ENCODE peak calls at places on chromosomes 13 and 19, in four cellular contexts. S is A549, N is H1, O is HepG2. X is an unnamed sample.

GRCh38 chr13:50230365-50230978 is 215.2 kb downstream of the KCNRG start:
- DNase-seq in S (no peak), N (no peak), O (peak), X (no peak)

GRCh38 chr13:41365636-41366035 is 54.6 kb downstream of the NAA16 start:
- DNase-seq in S (no peak), N (no peak), O (no peak), X (no peak)

GRCh38 chr19:50554212-50554611 is 14.0 kb downstream of the LRRC4B start:
- DNase-seq in S (no peak), N (no peak), O (no peak), X (no peak)

GRCh38 chr19:38134538-38135149 is 89.4 kb downstream of the DPF1 start:
- DNase-seq in S (peak), N (no peak), O (peak), X (no peak)

GRCh38 chr13:108734676-108735075 is 105.3 kb downstream of the MYO16 start:
- DNase-seq in S (peak), N (peak), O (no peak), X (no peak)

GRCh38 chr13:62300021-62300420 is 884.4 kb upstream of the PCDH20 start:
- DNase-seq in S (no peak), N (no peak), O (no peak), X (no peak)

GRCh38 chr13:97889803-97890202 is 63.7 kb upstream of the IPO5 start:
- DNase-seq in S (no peak), N (no peak), O (no peak), X (no peak)

GRCh38 chr19:3668331-3669133 is 31.7 kb downstream of the PIP5K1C start:
- DNase-seq in S (no peak), N (no peak), O (peak), X (no peak)

GRCh38 chr19:17963936-17964691 is 2.8 kb upstream of the KCNN1 start:
- DNase-seq in S (no peak), N (no peak), O (no peak), X (no peak)

GRCh38 chr13:29918845-29919244 is 68.4 kb upstream of the UBL3 start:
- DNase-seq in S (no peak), N (no peak), O (no peak), X (no peak)

GRCh38 chr13:53382008-53382407 is 353.4 kb downstream of the OLFM4 start:
- DNase-seq in S (no peak), N (no peak), O (no peak), X (no peak)

GRCh38 chr13:31134055-31134711 is 27.5 kb downstream of the HSPH1 start:
- DNase-seq in S (no peak), N (no peak), O (no peak), X (no peak)

GRCh38 chr13:113758651-113759524 is at the start of gene TMEM255B:
- DNase-seq in S (peak), N (no peak), O (no peak), X (no peak)

GRCh38 chr13:48647625-48648024 is 6.1 kb upstream of the CYSLTR2 start:
- DNase-seq in S (no peak), N (no peak), O (peak), X (no peak)

GRCh38 chr19:41646589-41647204 is 19.8 kb upstream of the CEACAM4 start:
- DNase-seq in S (peak), N (no peak), O (no peak), X (no peak)

GRCh38 chr13:94169783-94170513 is 309.5 kb downstream of the DCT start:
- DNase-seq in S (no peak), N (no peak), O (no peak), X (no peak)

GRCh38 chr19:51480590-51480989 is 2.3 kb downstream of the CEACAM18 start:
- DNase-seq in S (no peak), N (no peak), O (peak), X (no peak)

GRCh38 chr19:11264452-11265176 is 2.3 kb upstream of the DOCK6 start:
- DNase-seq in S (no peak), N (no peak), O (peak), X (peak)

GRCh38 chr19:11267316-11268085 is 5.2 kb upstream of the DOCK6 start:
- DNase-seq in S (no peak), N (no peak), O (no peak), X (no peak)

GRCh38 chr19:11263726-11264125 is 1.4 kb upstream of the DOCK6 start:
- DNase-seq in S (no peak), N (no peak), O (no peak), X (no peak)

GRCh38 chr19:11265177-11265784 is 3.0 kb upstream of the DOCK6 start:
- DNase-seq in S (no peak), N (no peak), O (no peak), X (no peak)

GRCh38 chr19:11265785-11266236 is 3.5 kb upstream of the DOCK6 start:
- DNase-seq in S (peak), N (no peak), O (peak), X (no peak)
- TF ChIP-seq KDM1A in S (no peak), N (no peak), O (peak), X (no peak)

GRCh38 chr19:33304760-33305647 is 2.7 kb upstream of the CEBPA start:
- DNase-seq in S (no peak), N (no peak), O (peak), X (no peak)
- TF ChIP-seq KDM1A in S (no peak), N (no peak), O (no peak), X (no peak)

DNA sequence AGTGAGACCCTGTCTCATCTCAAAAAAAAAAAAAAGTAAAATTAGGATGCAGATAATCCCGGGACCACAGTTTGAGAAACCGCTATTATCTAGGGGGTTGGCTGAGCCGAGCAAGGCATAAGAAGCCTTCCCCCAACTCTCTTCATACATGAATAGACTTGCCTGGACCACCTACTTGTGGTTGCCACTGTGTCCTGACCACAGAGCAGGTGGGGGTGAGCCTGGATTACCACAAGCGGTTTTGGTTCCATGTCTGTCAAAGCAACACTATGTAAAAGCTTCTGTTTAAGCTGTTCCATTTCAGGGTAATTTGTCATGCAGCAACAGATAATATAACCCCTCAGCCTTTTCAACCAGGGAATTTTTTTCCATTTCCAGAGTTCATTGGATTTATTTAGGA is 3.3 kb upstream of the NAPA start:
- DNase-seq in S (no peak), N (no peak), O (no peak), X (peak)
- TF ChIP-seq KDM1A in S (no peak), N (no peak), O (no peak), X (no peak)

GRCh38 chr13:46659413-46660065 is 106.6 kb downstream of the LRCH1 start:
- DNase-seq in S (no peak), N (no peak), O (peak), X (no peak)

GRCh38 chr13:46662690-46663089 is 109.7 kb downstream of the LRCH1 start:
- DNase-seq in S (no peak), N (no peak), O (no peak), X (no peak)

GRCh38 chr13:46663216-46663615 is 110.2 kb downstream of the LRCH1 start:
- DNase-seq in S (no peak), N (no peak), O (no peak), X (no peak)

GRCh38 chr13:46660859-46661258 is 107.9 kb downstream of the LRCH1 start:
- DNase-seq in S (no peak), N (no peak), O (no peak), X (no peak)

DNA sequence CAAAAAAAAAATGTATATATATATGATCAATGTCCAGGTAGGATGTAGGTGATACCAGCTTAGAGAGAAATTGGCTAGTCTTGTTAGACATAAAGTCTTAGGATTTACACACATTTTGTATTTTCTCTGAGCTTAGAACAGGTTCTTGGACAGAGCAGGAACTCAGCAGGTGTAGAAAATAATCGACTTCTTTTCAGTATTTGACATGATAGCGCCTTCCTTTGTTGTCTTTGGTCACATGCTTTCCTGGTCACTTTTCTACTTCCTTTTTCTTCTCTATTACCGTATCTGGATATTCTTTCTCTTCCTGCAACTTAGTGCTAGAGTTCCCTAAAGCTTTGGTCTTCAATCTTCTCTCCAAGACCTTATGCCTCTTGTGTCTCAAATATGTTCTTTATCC is 107.4 kb downstream of the LRCH1 start:
- DNase-seq in S (no peak), N (no peak), O (no peak), X (no peak)
- TF ChIP-seq KDM1A in S (no peak), N (no peak), O (no peak), X (no peak)

GRCh38 chr13:37690361-37690760 is 91.8 kb upstream of the POSTN start:
- DNase-seq in S (no peak), N (no peak), O (no peak), X (no peak)

GRCh38 chr13:37700887-37701286 is 102.3 kb upstream of the POSTN start:
- DNase-seq in S (no peak), N (no peak), O (no peak), X (no peak)

DNA sequence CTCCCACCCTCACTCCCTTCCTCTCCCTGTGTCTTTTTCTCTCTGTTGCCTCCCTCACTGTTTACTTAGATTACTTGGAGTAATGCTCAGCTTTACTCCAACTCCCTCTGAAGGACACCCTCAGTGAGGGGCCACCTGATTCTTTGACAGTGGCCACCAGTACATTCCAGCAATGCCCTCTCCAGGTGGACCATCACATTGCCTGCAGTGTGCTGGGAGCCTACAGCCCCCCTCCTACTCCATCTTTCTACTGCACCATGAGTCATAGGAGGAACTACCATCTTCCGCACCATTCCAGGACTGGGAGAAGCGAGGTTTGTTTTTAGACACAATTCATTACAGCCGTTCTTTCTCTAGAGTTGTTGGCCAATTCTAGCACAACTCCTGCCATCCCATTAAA is 96.6 kb upstream of the POSTN start:
- DNase-seq in S (no peak), N (no peak), O (no peak), X (no peak)
- TF ChIP-seq KDM1A in S (no peak), N (no peak), O (no peak), X (no peak)

GRCh38 chr13:46666727-46667456 is 113.9 kb downstream of the LRCH1 start:
- DNase-seq in S (no peak), N (peak), O (no peak), X (no peak)

GRCh38 chr13:46668302-46668720 is 115.3 kb downstream of the LRCH1 start:
- DNase-seq in S (no peak), N (no peak), O (no peak), X (no peak)

GRCh38 chr13:46665630-46666482 is 112.9 kb downstream of the LRCH1 start:
- DNase-seq in S (peak), N (no peak), O (peak), X (no peak)

GRCh38 chr13:46668906-46669525 is 116.0 kb downstream of the LRCH1 start:
- DNase-seq in S (no peak), N (no peak), O (no peak), X (no peak)

GRCh38 chr13:46667687-46668281 is 114.8 kb downstream of the LRCH1 start:
- DNase-seq in S (no peak), N (no peak), O (no peak), X (no peak)
- TF ChIP-seq KDM1A in S (no peak), N (no peak), O (no peak), X (no peak)

GRCh38 chr19:35378356-35378755 is 7.5 kb downstream of the GPR42 start:
- DNase-seq in S (no peak), N (no peak), O (no peak), X (no peak)
- TF ChIP-seq KDM1A in S (no peak), N (no peak), O (no peak), X (no peak)

GRCh38 chr13:37503287-37503686 is 95.3 kb downstream of the POSTN start:
- DNase-seq in S (no peak), N (no peak), O (no peak), X (no peak)
- TF ChIP-seq KDM1A in S (no peak), N (no peak), O (no peak), X (no peak)